ENCODE peak calls at places on chromosome 6, in eight cellular contexts. One of them, this sample, is unnamed.

GRCh38 chr6:113500221-113500620 is 356.9 kb upstream of the MARCKS start:
- DNase-seq in activated CD4-positive, alpha-beta memory T cell treated with anti-CD3 and anti-CD28 coated beads, Interleukin-2, amount 10 ng/mL, durations not matched to agents 7 days and 5 days: no peak
- DNase-seq in heart left ventricle: no peak
- DNase-seq in endothelial cell: no peak
- DNase-seq in activated CD8-positive, alpha-beta memory T cell treated with anti-CD3 and anti-CD28 coated beads, Interleukin-2, amount 10 ng/mL, durations not matched to agents 7 days and 5 days: no peak
- DNase-seq in activated T-cell treated with anti-CD3 and anti-CD28 coated beads for 24 hours: no peak
- DNase-seq in hippocampal formation: no peak
- DNase-seq in H7: no peak
- DNase-seq in this sample: no peak

GRCh38 chr6:135250234-135250633 is 69.1 kb downstream of the MYB start:
- DNase-seq in H7: no peak
- DNase-seq in activated T-cell treated with anti-CD3 and anti-CD28 coated beads for 24 hours: no peak
- DNase-seq in activated CD4-positive, alpha-beta memory T cell treated with anti-CD3 and anti-CD28 coated beads, Interleukin-2, amount 10 ng/mL, durations not matched to agents 7 days and 5 days: no peak
- DNase-seq in hippocampal formation: no peak
- DNase-seq in activated CD8-positive, alpha-beta memory T cell treated with anti-CD3 and anti-CD28 coated beads, Interleukin-2, amount 10 ng/mL, durations not matched to agents 7 days and 5 days: no peak
- DNase-seq in endothelial cell: no peak
- DNase-seq in heart left ventricle: no peak
- DNase-seq in this sample: no peak

GRCh38 chr6:82786251-82786650 is 279.4 kb downstream of the UBE3D start:
- DNase-seq in endothelial cell: no peak
- DNase-seq in heart left ventricle: no peak
- DNase-seq in hippocampal formation: no peak
- DNase-seq in H7: no peak
- DNase-seq in activated CD4-positive, alpha-beta memory T cell treated with anti-CD3 and anti-CD28 coated beads, Interleukin-2, amount 10 ng/mL, durations not matched to agents 7 days and 5 days: no peak
- DNase-seq in activated CD8-positive, alpha-beta memory T cell treated with anti-CD3 and anti-CD28 coated beads, Interleukin-2, amount 10 ng/mL, durations not matched to agents 7 days and 5 days: no peak
- DNase-seq in activated T-cell treated with anti-CD3 and anti-CD28 coated beads for 24 hours: no peak
- DNase-seq in this sample: no peak

GRCh38 chr6:166955121-166955864 is 1.1 kb downstream of the RNASET2 start:
- DNase-seq in activated T-cell treated with anti-CD3 and anti-CD28 coated beads for 24 hours: no peak
- DNase-seq in activated CD4-positive, alpha-beta memory T cell treated with anti-CD3 and anti-CD28 coated beads, Interleukin-2, amount 10 ng/mL, durations not matched to agents 7 days and 5 days: peak
- DNase-seq in activated CD8-positive, alpha-beta memory T cell treated with anti-CD3 and anti-CD28 coated beads, Interleukin-2, amount 10 ng/mL, durations not matched to agents 7 days and 5 days: peak
- DNase-seq in heart left ventricle: no peak
- DNase-seq in endothelial cell: peak
- DNase-seq in H7: peak
- DNase-seq in hippocampal formation: no peak
- DNase-seq in this sample: peak

GRCh38 chr6:157150076-157150475 is 173.2 kb downstream of the TMEM242 start:
- DNase-seq in activated T-cell treated with anti-CD3 and anti-CD28 coated beads for 24 hours: no peak
- DNase-seq in hippocampal formation: no peak
- DNase-seq in H7: no peak
- DNase-seq in activated CD8-positive, alpha-beta memory T cell treated with anti-CD3 and anti-CD28 coated beads, Interleukin-2, amount 10 ng/mL, durations not matched to agents 7 days and 5 days: no peak
- DNase-seq in activated CD4-positive, alpha-beta memory T cell treated with anti-CD3 and anti-CD28 coated beads, Interleukin-2, amount 10 ng/mL, durations not matched to agents 7 days and 5 days: no peak
- DNase-seq in heart left ventricle: no peak
- DNase-seq in endothelial cell: no peak
- DNase-seq in this sample: no peak

GRCh38 chr6:139510040-139510815 is 135.8 kb upstream of the CITED2 start:
- DNase-seq in hippocampal formation: no peak
- DNase-seq in H7: no peak
- DNase-seq in heart left ventricle: peak
- DNase-seq in activated T-cell treated with anti-CD3 and anti-CD28 coated beads for 24 hours: no peak
- DNase-seq in activated CD8-positive, alpha-beta memory T cell treated with anti-CD3 and anti-CD28 coated beads, Interleukin-2, amount 10 ng/mL, durations not matched to agents 7 days and 5 days: no peak
- DNase-seq in endothelial cell: no peak
- DNase-seq in activated CD4-positive, alpha-beta memory T cell treated with anti-CD3 and anti-CD28 coated beads, Interleukin-2, amount 10 ng/mL, durations not matched to agents 7 days and 5 days: no peak
- DNase-seq in this sample: no peak

GRCh38 chr6:130293800-130294199 is 71.0 kb upstream of the SAMD3 start:
- DNase-seq in hippocampal formation: no peak
- DNase-seq in H7: peak
- DNase-seq in activated CD8-positive, alpha-beta memory T cell treated with anti-CD3 and anti-CD28 coated beads, Interleukin-2, amount 10 ng/mL, durations not matched to agents 7 days and 5 days: peak
- DNase-seq in activated T-cell treated with anti-CD3 and anti-CD28 coated beads for 24 hours: peak
- DNase-seq in endothelial cell: peak
- DNase-seq in heart left ventricle: no peak
- DNase-seq in activated CD4-positive, alpha-beta memory T cell treated with anti-CD3 and anti-CD28 coated beads, Interleukin-2, amount 10 ng/mL, durations not matched to agents 7 days and 5 days: peak
- DNase-seq in this sample: peak

GRCh38 chr6:168607272-168608112 is 166.5 kb downstream of the SMOC2 start:
- DNase-seq in activated CD4-positive, alpha-beta memory T cell treated with anti-CD3 and anti-CD28 coated beads, Interleukin-2, amount 10 ng/mL, durations not matched to agents 7 days and 5 days: no peak
- DNase-seq in activated T-cell treated with anti-CD3 and anti-CD28 coated beads for 24 hours: no peak
- DNase-seq in endothelial cell: no peak
- DNase-seq in activated CD8-positive, alpha-beta memory T cell treated with anti-CD3 and anti-CD28 coated beads, Interleukin-2, amount 10 ng/mL, durations not matched to agents 7 days and 5 days: no peak
- DNase-seq in heart left ventricle: no peak
- DNase-seq in hippocampal formation: no peak
- DNase-seq in H7: peak
- DNase-seq in this sample: peak

GRCh38 chr6:53666271-53666626 is 693 bp upstream of the KLHL31 start:
- DNase-seq in endothelial cell: no peak
- DNase-seq in activated T-cell treated with anti-CD3 and anti-CD28 coated beads for 24 hours: no peak
- DNase-seq in hippocampal formation: no peak
- DNase-seq in heart left ventricle: no peak
- DNase-seq in activated CD4-positive, alpha-beta memory T cell treated with anti-CD3 and anti-CD28 coated beads, Interleukin-2, amount 10 ng/mL, durations not matched to agents 7 days and 5 days: no peak
- DNase-seq in H7: no peak
- DNase-seq in activated CD8-positive, alpha-beta memory T cell treated with anti-CD3 and anti-CD28 coated beads, Interleukin-2, amount 10 ng/mL, durations not matched to agents 7 days and 5 days: no peak
- DNase-seq in this sample: no peak

GRCh38 chr6:12384417-12384912 is 94.3 kb downstream of the EDN1 start:
- DNase-seq in activated T-cell treated with anti-CD3 and anti-CD28 coated beads for 24 hours: no peak
- DNase-seq in activated CD4-positive, alpha-beta memory T cell treated with anti-CD3 and anti-CD28 coated beads, Interleukin-2, amount 10 ng/mL, durations not matched to agents 7 days and 5 days: no peak
- DNase-seq in activated CD8-positive, alpha-beta memory T cell treated with anti-CD3 and anti-CD28 coated beads, Interleukin-2, amount 10 ng/mL, durations not matched to agents 7 days and 5 days: no peak
- DNase-seq in heart left ventricle: no peak
- DNase-seq in H7: no peak
- DNase-seq in hippocampal formation: no peak
- DNase-seq in endothelial cell: no peak
- DNase-seq in this sample: no peak